ENCODE peak calls at places on chromosomes 2 and 18, in nine cellular contexts. U is HEK293T; T is pulmonary artery endothelial cell; W is activated T-cell treated with anti-CD3 and anti-CD28 coated beads, Interleukin-2, amount 50 U/mL, for 48 hours; Q is osteoblast; Z is smooth muscle cell of the brain vasculature; N is stimulated activated naive CD8-positive, alpha-beta T cell treated with anti-CD3 and anti-CD28 coated beads, Interleukin-15, Interleukin-2, amounts not matched to agents 100 U/mL and 50 U/mL, for 24 hours; F is AG20443; C is iris pigment epithelial cell. V is an unnamed sample.
A peak's percentile ranks its signal among the peaks of the same experiment; 100 is the strongest.

GRCh38 chr2:48144777-48145176 is 238.5 kb upstream of the FBXO11 start:
- DNase-seq in C (peak; percentile 31), Q (no peak), N (no peak), F (no peak), T (no peak), W (no peak), Z (no peak), U (no peak), V (no peak)

GRCh38 chr18:30106356-30106755 is 936.2 kb downstream of the DSC3 start:
- DNase-seq in N (no peak), Z (no peak), U (peak; percentile 38), T (no peak), W (no peak), F (no peak), Q (no peak), C (peak; percentile 59), V (no peak)

GRCh38 chr2:181152221-181152620 is 171.8 kb downstream of the UBE2E3 start:
- DNase-seq in F (no peak), T (no peak), C (peak; percentile 13), U (no peak), W (no peak), N (no peak), Z (no peak), Q (no peak), V (no peak)

GRCh38 chr2:200432296-200432695 is 77.6 kb downstream of the KCTD18 start:
- DNase-seq in Z (no peak), Q (no peak), T (no peak), F (no peak), W (no peak), U (no peak), N (no peak), C (peak; percentile 36), V (no peak)

GRCh38 chr2:16745466-16745865 is 79.8 kb upstream of the CYRIA start:
- DNase-seq in F (no peak), N (peak; percentile 12), C (no peak), U (no peak), Q (no peak), Z (no peak), W (no peak), T (no peak), V (no peak)

GRCh38 chr18:58390399-58390798 is 238.5 kb downstream of the ALPK2 start:
- DNase-seq in C (no peak), Q (no peak), Z (no peak), N (no peak), W (no peak), U (peak; percentile 71), T (no peak), F (no peak), V (no peak)

GRCh38 chr2:207770602-207771404 is 1.1 kb upstream of the FZD5 start:
- DNase-seq in Q (no peak), N (peak; percentile 16), U (no peak), F (peak; percentile 51), Z (no peak), W (peak; percentile 32), C (no peak), T (no peak), V (peak; percentile 31)

GRCh38 chr2:234495801-234496441 is 960 bp downstream of the ARL4C start:
- DNase-seq in Z (no peak), N (no peak), U (no peak), C (peak; percentile 36), W (peak; percentile 70), T (no peak), Q (peak; percentile 72), F (peak; percentile 28), V (no peak)

GRCh38 chr2:208033701-208034502 is 8.6 kb upstream of the PLEKHM3 start:
- DNase-seq in Z (no peak), Q (no peak), F (no peak), C (peak; percentile 63), T (no peak), N (peak; percentile 55), U (peak; percentile 39), W (peak; percentile 41), V (no peak)

GRCh38 chr2:148553332-148553887 is 91.1 kb upstream of the EPC2 start:
- DNase-seq in N (no peak), U (no peak), Z (no peak), Q (peak; percentile 55), F (no peak), T (no peak), W (no peak), C (no peak), V (no peak)

GRCh38 chr2:80326861-80327260 is 22.3 kb upstream of the LRRTM1 start:
- DNase-seq in U (no peak), T (no peak), Q (no peak), W (no peak), Z (no peak), C (no peak), F (no peak), N (no peak), V (no peak)

GRCh38 chr2:65479528-65479927 is 47.1 kb upstream of the SPRED2 start:
- DNase-seq in F (no peak), C (no peak), Q (no peak), Z (no peak), N (no peak), W (no peak), T (no peak), U (no peak), V (no peak)

GRCh38 chr2:200121931-200122330 is 166.5 kb downstream of the MAIP1 start:
- DNase-seq in U (no peak), Q (no peak), W (no peak), N (no peak), T (no peak), F (no peak), Z (no peak), C (peak; percentile 53), V (no peak)

GRCh38 chr2:150134223-150134858 is 353.1 kb downstream of the RND3 start:
- DNase-seq in F (peak; percentile 24), U (no peak), Z (no peak), C (peak; percentile 54), T (no peak), Q (no peak), W (no peak), N (no peak), V (no peak)